ENCODE peak calls at places on chromosome 15, in ten cellular contexts. P is A549, C is trophoblast cell, G is PC-9, R is testis, V is cardiac muscle cell, L is endodermal cell, N is ovary, D is SJSA1, S is psoas muscle. M is an unnamed sample. For H3K4me1, the result is how much of the 10 kb centered on the place peaks cover.

GRCh38 chr15:70083423-70083822 is 14.3 kb downstream of the TLE3 start:
- DNase-seq in D (no peak), V (no peak), P (no peak), N (no peak), G (no peak), R (no peak), S (no peak), C (no peak), L (peak), M (no peak)

GRCh38 chr15:31035610-31036009 is 44.2 kb upstream of the MTMR10 start:
- DNase-seq in R (no peak), C (peak), N (no peak), L (no peak), D (no peak), G (no peak), S (no peak), P (no peak), V (no peak), M (no peak)

GRCh38 chr15:72169921-72170611 is 27.5 kb downstream of the GRAMD2A start:
- DNase-seq in R (no peak), D (no peak), S (no peak), L (no peak), C (peak), N (no peak), P (no peak), V (no peak), G (peak), M (no peak)

GRCh38 chr15:57061696-57062095 is 143.3 kb downstream of the TCF12 start:
- DNase-seq in N (no peak), P (no peak), V (no peak), R (no peak), C (no peak), D (no peak), G (no peak), S (no peak), L (no peak), M (no peak)

GRCh38 chr15:39133201-39133600 is 447.7 kb upstream of the THBS1 start:
- DNase-seq in P (peak), L (no peak), G (peak), S (no peak), R (no peak), D (peak), V (peak), N (no peak), C (peak), M (no peak)

GRCh38 chr15:25775317-25775912 is 87.7 kb downstream of the ATP10A start:
- DNase-seq in L (peak), R (peak), V (peak), C (no peak), G (no peak), N (no peak), S (peak), D (peak), P (peak), M (no peak)

GRCh38 chr15:55743615-55743978 is 645 bp upstream of the PRTG start:
- DNase-seq in R (no peak), G (no peak), N (no peak), C (no peak), L (no peak), D (no peak), S (no peak), V (no peak), P (no peak), M (no peak)

GRCh38 chr15:29533667-29534066 is 264.0 kb upstream of the NSMCE3 start:
- DNase-seq in R (no peak), C (no peak), V (peak), L (peak), G (no peak), N (no peak), D (no peak), P (no peak), S (no peak), M (no peak)

GRCh38 chr15:90869601-90870353 is 1.4 kb downstream of the FURIN start:
- DNase-seq in C (peak), S (peak), P (peak), N (peak), V (peak), L (peak), G (peak), D (peak), R (peak), M (no peak)

GRCh38 chr15:80179025-80179759 is 26.4 kb downstream of the FAH start:
- DNase-seq in G (peak), L (no peak), V (peak), R (no peak), N (no peak), P (peak), C (no peak), D (peak), S (no peak), M (no peak)

GRCh38 chr15:68187559-68187958 is 17.6 kb downstream of the CALML4 start:
- DNase-seq in V (peak), S (no peak), N (peak), D (peak), G (no peak), R (peak), C (no peak), L (no peak), P (no peak), M (peak)

GRCh38 chr15:58221591-58222241 is 83.5 kb downstream of the AQP9 start:
- DNase-seq in N (no peak), S (no peak), L (peak), G (no peak), D (no peak), C (no peak), P (peak), R (peak), V (peak), M (peak)

GRCh38 chr15:68427366-68427765 is 4.6 kb downstream of the ITGA11 start:
- DNase-seq in L (peak), V (no peak), S (no peak), C (no peak), G (no peak), R (no peak), P (no peak), D (no peak), N (no peak), M (no peak)

GRCh38 chr15:58224068-58224467 is 85.9 kb downstream of the AQP9 start:
- DNase-seq in D (no peak), G (no peak), N (no peak), P (no peak), S (peak), R (no peak), C (no peak), L (no peak), V (peak), M (peak)

GRCh38 chr15:39804026-39804425 is 21.4 kb upstream of the FSIP1 start:
- DNase-seq in L (no peak), C (peak), V (peak), G (no peak), P (peak), D (no peak), R (no peak), N (no peak), S (no peak), M (no peak)

GRCh38 chr15:43230640-43231115 is 9.9 kb upstream of the EPB42 start:
- DNase-seq in R (peak), G (peak), C (no peak), P (peak), V (peak), D (no peak), N (no peak), L (no peak), S (no peak), M (no peak)

GRCh38 chr15:53564647-53565046 is 194.8 kb downstream of the WDR72 start:
- DNase-seq in G (no peak), D (no peak), V (no peak), R (no peak), L (no peak), C (no peak), S (no peak), P (no peak), N (no peak), M (no peak)

GRCh38 chr15:72733941-72734738 is 48.1 kb downstream of the BBS4 start:
- DNase-seq in C (no peak), V (no peak), R (no peak), S (no peak), D (no peak), L (no peak), G (no peak), N (no peak), P (no peak), M (no peak)

GRCh38 chr15:60392986-60393811 is 4.6 kb downstream of the ANXA2 start:
- DNase-seq in D (peak), N (peak), C (peak), S (peak), P (peak), G (peak), V (peak), L (peak), R (peak), M (peak)

GRCh38 chr15:56653787-56654186 is 79.5 kb downstream of the ZNF280D start:
- DNase-seq in L (no peak), N (no peak), P (no peak), S (no peak), C (no peak), G (no peak), V (peak), D (no peak), R (peak), M (no peak)

GRCh38 chr15:73139416-73140082 is 87.3 kb downstream of the NEO1 start:
- DNase-seq in V (peak), R (no peak), D (no peak), N (no peak), P (no peak), S (no peak), L (no peak), G (no peak), C (no peak), M (no peak)

GRCh38 chr15:85583404-85584390 is 203.3 kb downstream of the AKAP13 start:
- DNase-seq in C (peak), R (peak), P (peak), N (no peak), V (peak), G (peak), L (no peak), S (peak), D (no peak), M (peak)

GRCh38 chr15:74630284-74631086 is 14.8 kb downstream of the CLK3 start:
- DNase-seq in P (no peak), D (no peak), G (no peak), L (peak), N (no peak), S (no peak), R (no peak), V (no peak), C (no peak), M (no peak)

GRCh38 chr15:67083135-67083766 is 17.8 kb downstream of the SMAD3 start:
- DNase-seq in C (no peak), G (no peak), S (no peak), N (no peak), P (no peak), D (no peak), L (no peak), V (no peak), R (no peak), M (no peak)

GRCh38 chr15:67086650-67086941 is 21.2 kb downstream of the SMAD3 start:
- DNase-seq in L (no peak), R (no peak), D (no peak), G (no peak), C (no peak), N (no peak), P (no peak), V (no peak), S (no peak), M (no peak)

GRCh38 chr15:67085818-67086649 is 20.6 kb downstream of the SMAD3 start:
- DNase-seq in V (peak), P (no peak), R (no peak), L (peak), C (peak), D (peak), G (peak), S (no peak), N (no peak), M (no peak)

GRCh38 chr15:67085237-67085817 is 19.9 kb downstream of the SMAD3 start:
- DNase-seq in L (no peak), S (no peak), C (peak), V (no peak), N (no peak), G (no peak), D (no peak), P (no peak), R (no peak), M (no peak)

GRCh38 chr15:67084561-67084960 is 19.2 kb downstream of the SMAD3 start:
- DNase-seq in G (no peak), S (no peak), V (no peak), L (no peak), D (no peak), R (no peak), N (no peak), P (no peak), C (peak), M (no peak)
- H3K4me1 ChIP-seq in G (half or more), S (half or more), V (half or more), L (under half), D (half or more), R (half or more), N (half or more), P (half or more), C (under half), M (under half)

GRCh38 chr15:99109555-99110021 is 4.7 kb downstream of the SYNM start:
- DNase-seq in S (no peak), C (no peak), P (no peak), R (no peak), N (no peak), G (no peak), V (no peak), L (no peak), D (no peak), M (no peak)

GRCh38 chr15:99106417-99107220 is 1.7 kb downstream of the SYNM start:
- DNase-seq in N (peak), L (peak), S (peak), D (peak), C (no peak), R (no peak), G (no peak), V (peak), P (no peak), M (no peak)

GRCh38 chr15:99110581-99111320 is 5.9 kb downstream of the SYNM start:
- DNase-seq in S (no peak), R (no peak), G (no peak), L (no peak), N (no peak), D (no peak), V (peak), P (no peak), C (no peak), M (no peak)

GRCh38 chr15:99108993-99109392 is 4.1 kb downstream of the SYNM start:
- DNase-seq in C (no peak), R (no peak), N (no peak), V (no peak), S (no peak), G (no peak), P (no peak), D (no peak), L (no peak), M (no peak)

DNA sequence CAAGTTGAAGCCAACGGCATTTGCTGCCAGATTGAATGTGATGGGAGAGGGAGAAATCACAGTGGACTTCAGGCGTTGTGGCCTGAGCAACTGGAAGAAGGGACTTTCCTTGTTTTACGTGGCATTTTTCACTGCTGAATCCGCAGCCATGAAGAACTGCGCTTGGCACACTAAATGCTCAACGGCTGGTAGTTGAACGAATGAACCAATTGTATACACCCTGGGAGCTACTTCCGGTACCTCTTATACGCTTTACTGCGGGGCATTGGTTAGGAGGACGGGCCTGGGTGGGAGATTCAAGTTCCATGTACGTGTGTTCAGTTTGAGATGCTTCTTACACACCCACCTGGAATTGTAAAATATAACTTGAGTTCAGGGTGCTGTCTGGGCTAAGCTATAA is 5.2 kb downstream of the SYNM start:
- DNase-seq in R (no peak), S (no peak), P (no peak), C (no peak), L (no peak), N (no peak), D (no peak), V (no peak), G (no peak), M (no peak)
- H3K4me3 ChIP-seq in R (no peak), S (peak), P (no peak), C (no peak), L (no peak), N (no peak), D (no peak), V (no peak), G (no peak), M (no peak)

GRCh38 chr15:64023215-64023614 is 23.1 kb downstream of the DAPK2 start:
- DNase-seq in C (no peak), L (no peak), N (no peak), D (no peak), P (no peak), S (no peak), R (no peak), G (peak), V (no peak), M (no peak)

GRCh38 chr15:64022571-64022970 is 23.7 kb downstream of the DAPK2 start:
- DNase-seq in D (no peak), G (no peak), P (no peak), L (no peak), S (no peak), R (no peak), C (no peak), N (no peak), V (no peak), M (no peak)

GRCh38 chr15:64017591-64018163 is 28.6 kb downstream of the DAPK2 start:
- DNase-seq in R (no peak), L (no peak), D (no peak), V (peak), P (no peak), N (no peak), S (no peak), G (peak), C (no peak), M (no peak)

GRCh38 chr15:64017082-64017588 is 29.1 kb downstream of the DAPK2 start:
- DNase-seq in S (no peak), C (peak), D (no peak), L (no peak), N (no peak), V (no peak), P (peak), G (peak), R (no peak), M (no peak)

DNA sequence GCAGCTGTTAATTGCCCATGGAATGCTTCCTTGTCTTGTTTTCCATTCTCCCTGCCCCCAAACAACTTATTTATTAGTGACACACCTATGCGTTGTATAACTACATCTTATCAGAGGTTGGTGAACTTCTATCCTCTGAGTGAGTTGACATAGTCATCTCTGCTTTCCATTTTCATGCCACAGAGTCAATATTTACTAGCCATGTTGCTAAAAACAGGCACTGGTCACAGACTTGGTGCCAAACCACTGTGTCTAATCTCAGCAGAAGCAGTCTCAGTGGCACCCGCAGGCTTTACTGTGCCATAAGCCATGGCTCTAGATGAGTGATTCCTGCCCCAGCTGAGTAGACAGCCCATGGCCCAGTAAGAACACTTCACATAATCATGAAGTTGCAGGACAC is 26.5 kb downstream of the DAPK2 start:
- DNase-seq in D (no peak), V (no peak), G (peak), C (no peak), L (no peak), S (peak), P (peak), N (no peak), R (no peak), M (no peak)
- H3K4me1 ChIP-seq in D (under half), V (under half), G (half or more), C (under half), L (under half), S (half or more), P (under half), N (under half), R (under half), M (under half)

GRCh38 chr15:101024111-101024695 is 105.0 kb downstream of the LRRK1 start:
- DNase-seq in L (peak), S (no peak), C (no peak), V (peak), D (peak), R (peak), P (no peak), G (no peak), N (peak), M (no peak)

GRCh38 chr15:101024709-101025108 is 105.6 kb downstream of the LRRK1 start:
- DNase-seq in D (no peak), C (no peak), N (peak), P (no peak), S (no peak), L (peak), R (peak), V (no peak), G (no peak), M (no peak)

GRCh38 chr15:101022306-101022705 is 103.1 kb downstream of the LRRK1 start:
- DNase-seq in R (no peak), S (no peak), L (peak), C (no peak), D (no peak), V (no peak), P (no peak), G (no peak), N (no peak), M (no peak)

GRCh38 chr15:101022876-101023275 is 103.7 kb downstream of the LRRK1 start:
- DNase-seq in L (peak), N (no peak), D (no peak), G (no peak), R (no peak), S (no peak), C (no peak), V (no peak), P (no peak), M (no peak)

GRCh38 chr15:101023501-101024110 is 104.4 kb downstream of the LRRK1 start:
- DNase-seq in D (no peak), G (no peak), L (peak), P (no peak), C (no peak), V (peak), N (no peak), R (no peak), S (no peak), M (no peak)
- H3K4me3 ChIP-seq in D (no peak), G (no peak), L (no peak), P (no peak), C (no peak), V (no peak), N (no peak), R (no peak), S (no peak), M (no peak)